ENCODE peak calls at places on chromosome 21, in four cellular contexts. P, A, L and G are unnamed samples.

GRCh38 chr21:33414068-33414467 is 10.9 kb downstream of the IFNGR2 start:
- DNase-seq in P (no peak), L (no peak), A (no peak), G (no peak)

GRCh38 chr21:34074283-34075098 is 1.1 kb downstream of the MRPS6 start:
- DNase-seq in A (peak; percentile 49), P (no peak), L (peak; percentile 58), G (no peak)

GRCh38 chr21:38303300-38303699 is 46.5 kb downstream of the KCNJ15 start:
- DNase-seq in P (no peak), A (no peak), L (no peak), G (no peak)

GRCh38 chr21:41536076-41536826 is 28.3 kb upstream of the TMPRSS2 start:
- DNase-seq in A (no peak), L (no peak), P (no peak), G (no peak)

GRCh38 chr21:43311303-43311817 is 115.6 kb downstream of the SIK1 start:
- DNase-seq in L (no peak), P (no peak), A (no peak), G (no peak)

GRCh38 chr21:19181604-19182140 is 778.1 kb upstream of the TMPRSS15 start:
- DNase-seq in A (no peak), P (no peak), L (no peak), G (no peak)

GRCh38 chr21:32214654-32215305 is 64.1 kb downstream of the MIS18A start:
- DNase-seq in L (no peak), P (no peak), A (no peak), G (no peak)

GRCh38 chr21:35202431-35202830 is 153.3 kb upstream of the RUNX1 start:
- DNase-seq in A (no peak), L (no peak), P (no peak), G (no peak)

GRCh38 chr21:43190544-43191340 is 21.9 kb downstream of the CRYAA start:
- DNase-seq in P (no peak), A (no peak), L (no peak), G (no peak)

GRCh38 chr21:42190492-42190875 is 28.5 kb upstream of the ABCG1 start:
- DNase-seq in L (no peak), A (no peak), P (no peak), G (no peak)

GRCh38 chr21:14358775-14359174 is 24.2 kb downstream of the HSPA13 start:
- DNase-seq in L (no peak), A (no peak), P (no peak), G (no peak)

GRCh38 chr21:46622226-46622625 is 13.2 kb upstream of the PRMT2 start:
- DNase-seq in A (no peak), L (no peak), P (no peak), G (no peak)

GRCh38 chr21:33670076-33670475 is 27.8 kb downstream of the ITSN1 start:
- DNase-seq in L (no peak), A (no peak), P (no peak), G (no peak)

GRCh38 chr21:38769253-38769780 is 36.4 kb upstream of the ETS2 start:
- DNase-seq in L (no peak), P (no peak), A (no peak), G (no peak)

GRCh38 chr21:31752352-31752751 is 20.4 kb upstream of the SCAF4 start:
- DNase-seq in L (no peak), P (no peak), A (no peak), G (no peak)

GRCh38 chr21:38467369-38467768 is 30.9 kb downstream of the ERG start:
- DNase-seq in L (no peak), P (no peak), A (no peak), G (no peak)

GRCh38 chr21:43305336-43305665 is 121.6 kb downstream of the SIK1 start:
- DNase-seq in A (no peak), P (no peak), L (no peak), G (no peak)

GRCh38 chr21:33975548-33976081 is 60.0 kb upstream of the ATP5PO start:
- DNase-seq in L (peak; percentile 39), A (peak; percentile 71), P (peak; percentile 48), G (peak; percentile 55)

GRCh38 chr21:33078907-33079582 is 9.1 kb downstream of the OLIG1 start:
- DNase-seq in L (no peak), A (peak; percentile 68), P (peak; percentile 74), G (peak; percentile 54)

GRCh38 chr21:41665766-41666595 is 100.9 kb downstream of the RIPK4 start:
- DNase-seq in P (no peak), A (no peak), L (no peak), G (no peak)

GRCh38 chr21:22890656-22891055 is 1892.4 kb downstream of the NCAM2 start:
- DNase-seq in A (no peak), L (no peak), P (no peak), G (no peak)

GRCh38 chr21:16071082-16071481 is 341.3 kb downstream of the USP25 start:
- DNase-seq in A (no peak), P (no peak), L (no peak), G (no peak)

GRCh38 chr21:14241322-14241721 is 25.4 kb downstream of the RBM11 start:
- DNase-seq in A (no peak), P (no peak), L (no peak), G (no peak)

GRCh38 chr21:25005388-25005787 is 601.9 kb downstream of the MRPL39 start:
- DNase-seq in L (no peak), P (no peak), A (no peak), G (no peak)

GRCh38 chr21:32548978-32549377 is 36.3 kb downstream of the TCP10L start:
- DNase-seq in L (no peak), A (no peak), P (no peak), G (no peak)

GRCh38 chr21:16069713-16070112 is 339.9 kb downstream of the USP25 start:
- DNase-seq in A (no peak), L (no peak), P (no peak), G (no peak)

GRCh38 chr21:34888569-34889286 is 160.4 kb downstream of the RUNX1 start:
- DNase-seq in L (peak; percentile 86), P (peak; percentile 70), A (peak; percentile 98), G (peak; percentile 75)

GRCh38 chr21:34582506-34583150 is 32.3 kb downstream of the RCAN1 start:
- DNase-seq in L (no peak), A (peak; percentile 31), P (peak; percentile 33), G (no peak)

GRCh38 chr21:37732927-37733326 is 183.3 kb downstream of the KCNJ6 start:
- DNase-seq in A (no peak), P (no peak), L (no peak), G (no peak)

GRCh38 chr21:38178653-38179503 is 77.9 kb upstream of the KCNJ15 start:
- DNase-seq in A (peak; percentile 36), P (no peak), L (no peak), G (no peak)

GRCh38 chr21:34280389-34280795 is 83.4 kb upstream of the KCNE2 start:
- DNase-seq in A (peak; percentile 4), P (no peak), L (no peak), G (no peak)

GRCh38 chr21:34967509-34968289 is 81.4 kb downstream of the RUNX1 start:
- DNase-seq in P (no peak), A (peak; percentile 66), L (no peak), G (no peak)

GRCh38 chr21:33644383-33645074 is 2.2 kb downstream of the ITSN1 start:
- DNase-seq in A (no peak), P (no peak), L (no peak), G (no peak)

GRCh38 chr21:27157097-27157496 is 190.2 kb upstream of the ADAMTS5 start:
- DNase-seq in L (no peak), P (no peak), A (no peak), G (no peak)

GRCh38 chr21:17071093-17071492 is 441.8 kb upstream of the CXADR start:
- DNase-seq in A (no peak), P (no peak), L (no peak), G (no peak)

DNA sequence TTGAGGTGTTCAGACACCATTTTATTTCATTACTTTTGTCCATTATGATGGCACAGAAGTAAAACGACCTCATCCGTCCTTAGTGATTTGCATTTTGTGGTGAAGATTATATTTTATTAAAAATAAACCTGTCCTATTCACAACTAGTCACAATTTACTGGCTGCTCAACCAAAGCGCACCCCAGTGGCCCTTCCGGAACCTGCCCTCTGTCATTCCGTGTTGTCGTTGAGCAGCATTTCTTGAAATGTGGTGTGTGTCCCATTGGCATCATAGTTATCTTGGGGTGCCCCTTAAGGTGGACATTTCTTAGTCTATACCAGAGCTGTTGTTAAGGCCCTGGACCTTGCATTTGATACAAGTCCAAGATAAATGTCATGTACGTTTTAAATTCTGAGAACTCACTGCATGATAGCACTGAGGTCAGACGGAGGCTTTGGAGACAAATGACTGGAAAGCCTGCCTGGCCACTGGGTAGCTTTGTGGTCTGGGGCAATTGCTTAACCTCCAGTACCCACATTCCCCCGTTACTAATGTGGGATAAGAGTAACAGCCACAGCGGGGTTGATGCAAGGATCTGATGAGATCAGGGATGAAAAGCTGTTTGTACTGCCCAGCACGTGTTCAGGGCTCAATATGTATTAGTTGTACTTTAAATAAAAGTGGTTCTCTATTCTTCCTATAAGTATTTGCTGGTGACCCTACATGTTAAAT is 36.2 kb downstream of the BACH1 start:
- DNase-seq in P (no peak), A (no peak), L (no peak), G (no peak)
- TF ChIP-seq POLR2AphosphoS5 in P (no peak), A (no peak), L (no peak), G (no peak)

GRCh38 chr21:36428789-36429671 is 43.8 kb downstream of the CHAF1B start:
- DNase-seq in P (no peak), A (no peak), L (no peak), G (no peak)
- TF ChIP-seq TAF1 in P (no peak), A (no peak), L (no peak), G (no peak)

GRCh38 chr21:44332965-44333364 is 6.2 kb downstream of the CFAP410 start:
- DNase-seq in L (no peak), P (no peak), A (no peak), G (no peak)
- TF ChIP-seq POLR2AphosphoS5 in L (no peak), P (peak; percentile 13), A (no peak), G (no peak)

DNA sequence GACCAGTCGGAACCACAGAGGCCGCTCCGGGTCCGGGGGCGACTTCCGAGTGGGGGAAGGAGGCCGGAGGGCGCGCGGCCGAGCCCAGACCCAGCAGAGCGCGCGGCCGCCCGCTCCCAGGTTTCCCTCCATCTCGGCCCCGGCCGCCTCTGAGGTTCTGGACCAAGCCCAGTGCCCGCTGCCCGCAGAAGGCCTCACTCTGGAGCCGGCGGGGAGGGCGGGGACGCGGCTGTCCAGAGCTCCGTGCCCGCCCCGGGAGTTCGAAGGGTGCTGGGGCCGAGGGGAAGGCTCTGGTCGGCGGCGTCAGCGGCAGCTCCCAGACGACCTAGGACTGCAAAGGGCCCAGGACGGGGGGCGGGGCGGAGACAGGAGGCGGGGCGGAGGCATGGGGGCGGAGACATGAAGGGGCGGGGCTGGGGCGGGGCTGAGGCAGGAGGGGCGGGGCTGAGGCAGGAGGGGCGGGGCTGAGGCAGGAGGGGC is 48.0 kb upstream of the SLC19A1 start:
- DNase-seq in A (peak; percentile 76), L (peak; percentile 74), P (peak; percentile 95), G (peak; percentile 76)
- TF ChIP-seq TAF1 in A (no peak), L (no peak), P (no peak), G (no peak)

GRCh38 chr21:44871576-44872265 is 1.8 kb downstream of the PTTG1IP start:
- DNase-seq in A (peak; percentile 50), P (no peak), L (no peak), G (no peak)
- TF ChIP-seq POLR2AphosphoS5 in A (no peak), P (no peak), L (no peak), G (no peak)

DNA sequence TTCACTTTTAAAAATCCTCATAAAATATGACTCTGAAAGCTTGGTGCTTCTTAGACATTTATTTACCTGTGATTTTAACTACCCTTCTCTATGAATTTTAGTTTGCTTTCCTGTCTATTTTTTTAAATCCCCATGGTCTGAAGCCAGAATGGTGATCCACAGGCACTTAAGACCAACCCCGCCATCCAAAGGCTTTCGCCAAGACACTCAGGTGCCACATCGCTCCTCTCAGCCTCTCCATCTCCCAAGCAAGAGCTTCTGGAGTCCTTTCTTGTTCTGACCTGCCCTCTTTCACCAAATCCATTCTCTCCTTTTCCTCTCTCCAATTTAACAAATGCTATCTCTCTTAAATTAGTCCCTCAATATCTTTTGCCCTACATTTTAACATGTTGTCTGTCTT is 464.6 kb downstream of the PCP4 start:
- DNase-seq in L (no peak), A (no peak), P (no peak), G (no peak)
- TF ChIP-seq TAF1 in L (no peak), A (no peak), P (no peak), G (no peak)